ENCODE peak calls at places on chromosomes 7 and 10, in six cellular contexts. One of them, this sample, is unnamed.

GRCh38 chr7:55185941-55186609 is 167.3 kb downstream of the EGFR start:
- DNase-seq in adrenal gland: peak; percentile 77
- DNase-seq in HepG2: peak; percentile 78
- DNase-seq in stomach: no peak
- DNase-seq in GM12891: no peak
- DNase-seq in testis: no peak
- DNase-seq in this sample: no peak

GRCh38 chr7:116173051-116174028 is 37.0 kb upstream of the TES start:
- DNase-seq in GM12891: no peak
- DNase-seq in testis: no peak
- DNase-seq in stomach: no peak
- DNase-seq in adrenal gland: no peak
- DNase-seq in HepG2: peak; percentile 77
- DNase-seq in this sample: no peak

GRCh38 chr7:77337456-77337990 is 78.6 kb downstream of the GSAP start:
- DNase-seq in testis: no peak
- DNase-seq in HepG2: no peak
- DNase-seq in adrenal gland: no peak
- DNase-seq in stomach: no peak
- DNase-seq in GM12891: no peak
- DNase-seq in this sample: no peak

GRCh38 chr7:867001-867405 is 9.4 kb upstream of the GET4 start:
- DNase-seq in stomach: peak; percentile 86
- DNase-seq in GM12891: no peak
- DNase-seq in testis: peak; percentile 37
- DNase-seq in HepG2: no peak
- DNase-seq in adrenal gland: no peak
- DNase-seq in this sample: peak; percentile 88

GRCh38 chr7:16067695-16068094 is 353.6 kb downstream of the CRPPA start:
- DNase-seq in adrenal gland: no peak
- DNase-seq in GM12891: no peak
- DNase-seq in testis: no peak
- DNase-seq in stomach: no peak
- DNase-seq in HepG2: no peak
- DNase-seq in this sample: no peak

GRCh38 chr7:87152897-87153641 is 816 bp downstream of the DMTF1 start:
- DNase-seq in stomach: peak; percentile 33
- DNase-seq in HepG2: peak; percentile 2
- DNase-seq in GM12891: no peak
- DNase-seq in adrenal gland: peak; percentile 48
- DNase-seq in testis: peak; percentile 57
- DNase-seq in this sample: peak; percentile 52

GRCh38 chr7:88635149-88635548 is 124.4 kb upstream of the ZNF804B start:
- DNase-seq in adrenal gland: no peak
- DNase-seq in stomach: no peak
- DNase-seq in HepG2: no peak
- DNase-seq in GM12891: no peak
- DNase-seq in testis: no peak
- DNase-seq in this sample: no peak

GRCh38 chr10:101214446-101215396 is 14.5 kb downstream of the LBX1 start:
- DNase-seq in HepG2: peak; percentile 50
- DNase-seq in GM12891: no peak
- DNase-seq in testis: peak; percentile 84
- DNase-seq in adrenal gland: peak; percentile 72
- DNase-seq in stomach: peak; percentile 65
- DNase-seq in this sample: no peak

GRCh38 chr7:25512051-25512450 is 283.8 kb upstream of the NPVF start:
- DNase-seq in testis: no peak
- DNase-seq in GM12891: no peak
- DNase-seq in stomach: no peak
- DNase-seq in adrenal gland: no peak
- DNase-seq in HepG2: no peak
- DNase-seq in this sample: no peak

GRCh38 chr7:155858521-155859061 is 46.3 kb upstream of the SHH start:
- DNase-seq in adrenal gland: peak; percentile 43
- DNase-seq in HepG2: no peak
- DNase-seq in GM12891: no peak
- DNase-seq in stomach: peak; percentile 27
- DNase-seq in testis: peak; percentile 6
- DNase-seq in this sample: no peak

GRCh38 chr7:33645096-33645495 is 260.2 kb upstream of the BMPER start:
- DNase-seq in adrenal gland: no peak
- DNase-seq in GM12891: no peak
- DNase-seq in testis: no peak
- DNase-seq in HepG2: no peak
- DNase-seq in stomach: no peak
- DNase-seq in this sample: no peak

GRCh38 chr10:71025535-71025934 is 137.2 kb upstream of the PCBD1 start:
- DNase-seq in HepG2: no peak
- DNase-seq in adrenal gland: no peak
- DNase-seq in stomach: no peak
- DNase-seq in testis: no peak
- DNase-seq in GM12891: no peak
- DNase-seq in this sample: no peak

GRCh38 chr7:128204455-128204854 is 36.6 kb upstream of the LEP start:
- DNase-seq in adrenal gland: no peak
- DNase-seq in stomach: no peak
- DNase-seq in testis: no peak
- DNase-seq in HepG2: no peak
- DNase-seq in GM12891: no peak
- DNase-seq in this sample: no peak

GRCh38 chr10:97640174-97640867 is at the start of gene PI4K2A:
- DNase-seq in stomach: peak; percentile 99
- DNase-seq in GM12891: peak; percentile 95
- DNase-seq in HepG2: peak; percentile 98
- DNase-seq in testis: peak; percentile 99
- DNase-seq in adrenal gland: peak; percentile 100
- DNase-seq in this sample: peak; percentile 99
- TF ChIP-seq POLR2A in stomach: no peak
- TF ChIP-seq POLR2A in GM12891: no peak
- TF ChIP-seq POLR2A in HepG2: peak; percentile 54
- TF ChIP-seq POLR2A in testis: peak; percentile 27
- TF ChIP-seq POLR2A in adrenal gland: peak; percentile 93
- TF ChIP-seq POLR2A in this sample: no peak

DNA sequence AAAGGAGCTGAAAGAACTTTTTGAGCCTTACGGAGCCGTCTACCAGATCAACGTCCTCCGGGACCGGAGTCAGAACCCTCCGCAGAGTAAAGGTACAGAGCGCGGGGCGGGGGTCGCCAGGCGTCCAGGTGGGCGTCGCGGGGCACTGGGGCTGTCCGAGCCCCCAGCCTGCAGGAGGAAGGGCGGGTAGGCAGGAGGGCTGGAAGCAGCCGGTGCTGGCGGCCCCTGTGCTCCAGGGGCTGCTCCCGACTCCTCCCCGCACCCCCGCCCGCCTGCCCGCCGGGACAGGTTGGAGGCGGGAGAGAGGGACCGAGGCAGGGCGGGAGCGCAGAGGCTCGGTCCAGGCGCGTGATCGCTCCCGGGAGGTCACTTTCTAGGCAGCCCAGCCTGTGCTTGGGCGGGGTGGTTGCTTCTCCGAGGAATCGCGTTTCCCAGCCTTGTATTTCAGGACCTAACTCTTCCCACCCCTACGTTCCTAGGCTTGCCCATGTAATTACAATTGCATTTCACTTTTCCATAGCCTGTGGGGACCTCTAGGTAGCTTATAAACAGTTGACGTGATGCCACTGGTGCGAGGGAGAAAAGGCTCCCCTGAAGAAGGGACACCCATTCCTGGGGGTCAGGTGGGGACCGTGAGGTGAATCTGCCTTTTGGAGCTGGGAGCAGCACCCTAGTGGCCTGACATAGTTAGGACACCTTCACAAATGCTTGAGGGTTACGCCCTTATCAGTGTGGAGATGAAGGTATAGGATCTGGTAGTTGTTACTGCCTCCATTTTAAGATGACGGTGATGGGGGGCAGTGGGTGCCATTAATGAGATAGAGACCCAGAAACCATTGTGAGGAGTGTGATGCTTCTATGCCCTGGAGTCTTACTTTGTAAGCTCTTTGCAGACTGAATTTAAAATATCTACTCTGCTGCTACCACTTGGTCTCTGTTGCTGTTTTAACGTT is 148.2 kb downstream of the CELF2 start:
- DNase-seq in GM12891: peak; percentile 54
- DNase-seq in HepG2: no peak
- DNase-seq in testis: peak; percentile 85
- DNase-seq in stomach: peak; percentile 43
- DNase-seq in adrenal gland: no peak
- DNase-seq in this sample: no peak
- TF ChIP-seq POLR2A in GM12891: peak; percentile 25
- TF ChIP-seq POLR2A in HepG2: no peak
- TF ChIP-seq POLR2A in testis: no peak
- TF ChIP-seq POLR2A in stomach: no peak
- TF ChIP-seq POLR2A in adrenal gland: no peak
- TF ChIP-seq POLR2A in this sample: no peak

GRCh38 chr7:149873968-149874643 is at the start of gene ATP6V0E2:
- DNase-seq in adrenal gland: no peak
- DNase-seq in GM12891: no peak
- DNase-seq in HepG2: no peak
- DNase-seq in testis: no peak
- DNase-seq in stomach: no peak
- DNase-seq in this sample: no peak

GRCh38 chr7:149871576-149871975 is 2.2 kb upstream of the ATP6V0E2 start:
- DNase-seq in testis: peak; percentile 6
- DNase-seq in HepG2: no peak
- DNase-seq in GM12891: no peak
- DNase-seq in stomach: no peak
- DNase-seq in adrenal gland: no peak
- DNase-seq in this sample: no peak

GRCh38 chr7:149873074-149873967 is 448 bp upstream of the ATP6V0E2 start:
- DNase-seq in stomach: peak; percentile 96
- DNase-seq in HepG2: peak; percentile 91
- DNase-seq in adrenal gland: peak; percentile 95
- DNase-seq in testis: peak; percentile 98
- DNase-seq in GM12891: peak; percentile 98
- DNase-seq in this sample: peak; percentile 90

GRCh38 chr7:149870701-149871483 is 2.9 kb upstream of the ATP6V0E2 start:
- DNase-seq in testis: peak; percentile 12
- DNase-seq in adrenal gland: no peak
- DNase-seq in HepG2: no peak
- DNase-seq in stomach: no peak
- DNase-seq in GM12891: no peak
- DNase-seq in this sample: no peak

GRCh38 chr7:149872419-149873073 is 1.2 kb upstream of the ATP6V0E2 start:
- DNase-seq in stomach: peak; percentile 67
- DNase-seq in HepG2: peak; percentile 81
- DNase-seq in GM12891: no peak
- DNase-seq in testis: peak; percentile 89
- DNase-seq in adrenal gland: peak; percentile 86
- DNase-seq in this sample: peak; percentile 81
- TF ChIP-seq POLR2A in stomach: no peak
- TF ChIP-seq POLR2A in HepG2: no peak
- TF ChIP-seq POLR2A in GM12891: no peak
- TF ChIP-seq POLR2A in testis: no peak
- TF ChIP-seq POLR2A in adrenal gland: peak; percentile 14
- TF ChIP-seq POLR2A in this sample: no peak

GRCh38 chr10:49761789-49762565 is at the start of gene OGDHL:
- DNase-seq in stomach: peak; percentile 46
- DNase-seq in testis: peak; percentile 91
- DNase-seq in HepG2: peak; percentile 28
- DNase-seq in GM12891: peak; percentile 66
- DNase-seq in adrenal gland: peak; percentile 56
- DNase-seq in this sample: no peak
- TF ChIP-seq POLR2A in stomach: no peak
- TF ChIP-seq POLR2A in testis: no peak
- TF ChIP-seq POLR2A in HepG2: no peak
- TF ChIP-seq POLR2A in GM12891: no peak
- TF ChIP-seq POLR2A in adrenal gland: peak; percentile 47
- TF ChIP-seq POLR2A in this sample: no peak

DNA sequence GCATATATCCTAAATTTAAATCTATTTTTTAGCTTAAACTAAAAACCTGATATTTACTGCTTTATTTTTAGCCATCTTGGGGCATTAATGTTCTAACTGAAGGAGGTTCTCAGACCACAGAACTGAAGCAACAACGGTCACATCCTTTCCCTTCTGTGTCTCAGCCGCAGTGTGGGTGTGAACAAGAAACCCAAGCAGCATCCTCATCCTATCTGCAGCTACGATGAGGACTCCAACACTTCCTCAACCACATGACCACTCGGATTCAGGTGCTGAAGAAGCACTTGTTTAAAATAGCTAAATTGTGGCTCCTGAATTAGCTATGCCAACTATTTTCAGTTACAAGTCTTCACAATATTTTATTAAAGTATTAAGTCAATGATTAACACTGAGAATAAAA is 5.3 kb downstream of the ESYT2 start:
- DNase-seq in testis: no peak
- DNase-seq in stomach: no peak
- DNase-seq in adrenal gland: no peak
- DNase-seq in HepG2: no peak
- DNase-seq in GM12891: peak; percentile 42
- DNase-seq in this sample: no peak
- TF ChIP-seq POLR2A in testis: no peak
- TF ChIP-seq POLR2A in stomach: no peak
- TF ChIP-seq POLR2A in adrenal gland: no peak
- TF ChIP-seq POLR2A in HepG2: no peak
- TF ChIP-seq POLR2A in GM12891: peak; percentile 47
- TF ChIP-seq POLR2A in this sample: no peak

DNA sequence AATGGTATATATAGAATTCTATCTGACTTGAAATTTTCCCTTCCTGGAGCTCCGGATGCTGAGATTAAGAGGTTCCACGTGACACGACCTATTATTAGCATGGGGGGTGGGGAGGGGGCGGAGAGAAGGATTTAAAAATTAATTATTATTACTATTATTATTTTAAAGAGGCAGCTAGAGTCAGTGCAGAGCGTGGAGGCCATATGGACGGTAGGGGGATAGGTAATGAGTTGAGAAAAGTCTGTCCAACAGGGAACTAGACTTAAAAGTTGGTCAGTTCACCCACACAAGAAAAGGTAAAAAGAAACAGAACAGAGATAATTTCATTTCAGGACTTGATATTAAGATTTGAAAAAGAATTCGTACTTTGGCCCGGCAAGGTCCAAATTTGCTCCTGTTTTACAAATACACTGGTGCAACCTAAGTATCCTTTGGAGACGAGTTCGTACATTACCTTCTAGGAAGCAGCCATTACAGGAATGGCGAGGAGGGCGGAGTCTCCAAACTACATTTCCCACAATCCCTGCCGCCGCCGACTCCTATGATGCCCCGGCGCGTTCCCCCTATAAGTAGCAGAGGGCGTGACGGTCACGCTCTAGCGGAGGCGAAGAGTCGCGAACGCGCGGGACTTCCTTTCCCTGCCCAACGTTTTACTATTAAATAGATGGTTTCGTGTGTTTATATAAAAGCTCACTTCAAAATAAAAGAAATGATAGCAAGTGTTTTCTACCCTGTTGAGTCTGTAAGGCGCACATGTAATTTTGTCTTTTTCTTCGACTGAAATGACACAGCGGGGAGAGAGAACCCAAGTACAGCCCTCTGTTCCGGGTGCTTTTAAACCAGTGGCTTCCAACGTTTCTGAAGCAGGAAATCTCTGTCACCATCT is at the start of gene SMIM30:
- DNase-seq in testis: peak; percentile 99
- DNase-seq in GM12891: peak; percentile 39
- DNase-seq in stomach: peak; percentile 93
- DNase-seq in HepG2: peak; percentile 80
- DNase-seq in adrenal gland: peak; percentile 95
- DNase-seq in this sample: peak; percentile 90
- TF ChIP-seq POLR2A in testis: peak; percentile 68
- TF ChIP-seq POLR2A in GM12891: peak; percentile 72
- TF ChIP-seq POLR2A in stomach: no peak
- TF ChIP-seq POLR2A in HepG2: peak; percentile 52
- TF ChIP-seq POLR2A in adrenal gland: peak; percentile 71
- TF ChIP-seq POLR2A in this sample: peak; percentile 85

This sample was measured in breast epithelium.